ENCODE peak calls at places on chromosomes 1 and 21, in seven cellular contexts. H, E, X, U, C, S and F are unnamed samples.

GRCh38 chr21:34888569-34889286 is 160.4 kb downstream of the RUNX1 start:
- DNase-seq in H (peak), U (peak), C (peak), S (peak), X (peak), E (peak), F (peak)

GRCh38 chr21:42437786-42438185 is 34.1 kb downstream of the UBASH3A start:
- DNase-seq in U (no peak), X (no peak), S (no peak), E (no peak), C (no peak), H (no peak), F (no peak)

GRCh38 chr1:145977486-145978476 is 13.3 kb downstream of the POLR3GL start:
- DNase-seq in X (peak), U (peak), H (peak), S (peak), C (peak), E (peak), F (peak)

GRCh38 chr1:90417139-90417538 is 300.0 kb downstream of the BARHL2 start:
- DNase-seq in E (no peak), U (no peak), C (no peak), S (no peak), X (no peak), H (no peak), F (no peak)

GRCh38 chr1:8004803-8005573 is 21.1 kb downstream of the ERRFI1 start:
- DNase-seq in E (no peak), S (peak), H (peak), U (peak), X (peak), C (peak), F (peak)

GRCh38 chr21:41752231-41752681 is 14.6 kb downstream of the RIPK4 start:
- DNase-seq in C (no peak), X (no peak), H (no peak), E (no peak), U (no peak), S (no peak), F (no peak)

GRCh38 chr1:93827633-93828436 is 51.2 kb downstream of the DNTTIP2 start:
- DNase-seq in H (no peak), E (no peak), U (no peak), C (no peak), X (no peak), S (no peak), F (no peak)

GRCh38 chr1:17912491-17912890 is 157.4 kb downstream of the ACTL8 start:
- DNase-seq in U (no peak), H (no peak), S (no peak), C (no peak), E (no peak), X (no peak), F (no peak)

GRCh38 chr1:199861020-199861795 is 166.3 kb upstream of the NR5A2 start:
- DNase-seq in C (no peak), U (no peak), E (no peak), X (no peak), S (no peak), H (no peak), F (no peak)

GRCh38 chr1:42966688-42967609 is 8.3 kb upstream of the SLC2A1 start:
- DNase-seq in X (peak), C (peak), S (no peak), E (no peak), H (no peak), U (peak), F (no peak)

GRCh38 chr1:235142991-235143390 is 14.4 kb upstream of the TOMM20 start:
- DNase-seq in H (no peak), X (no peak), S (no peak), U (no peak), C (no peak), E (no peak), F (no peak)

GRCh38 chr1:220300442-220301121 is 28.3 kb upstream of the RAB3GAP2 start:
- DNase-seq in U (peak), E (no peak), S (peak), H (peak), C (peak), X (peak), F (peak)

GRCh38 chr1:56526571-56527174 is 52.7 kb downstream of the PLPP3 start:
- DNase-seq in C (peak), E (no peak), S (no peak), X (no peak), U (no peak), H (no peak), F (no peak)

GRCh38 chr1:12424793-12425192 is 193.2 kb downstream of the DHRS3 start:
- DNase-seq in S (no peak), E (no peak), X (no peak), C (no peak), U (no peak), H (no peak), F (no peak)

GRCh38 chr1:156162430-156163037 is 9.1 kb downstream of the SEMA4A start:
- DNase-seq in E (no peak), X (no peak), C (no peak), S (no peak), U (no peak), H (peak), F (no peak)

GRCh38 chr1:114026797-114027196 is 47.5 kb downstream of the OLFML3 start:
- DNase-seq in X (no peak), S (no peak), H (no peak), E (no peak), C (no peak), U (no peak), F (no peak)

GRCh38 chr21:33443174-33443573 is 36.6 kb downstream of the TMEM50B start:
- DNase-seq in S (no peak), E (no peak), C (no peak), H (no peak), U (no peak), X (no peak), F (no peak)

GRCh38 chr1:179080866-179081695 is 789 bp upstream of the TOR3A start:
- DNase-seq in C (no peak), X (no peak), S (no peak), E (peak), H (no peak), U (no peak), F (no peak)

GRCh38 chr1:47533176-47534039 is 95.6 kb downstream of the FOXD2 start:
- DNase-seq in E (no peak), X (peak), S (peak), C (peak), U (no peak), H (peak), F (peak)

GRCh38 chr1:206456577-206457375 is 13.5 kb upstream of the IKBKE start:
- DNase-seq in E (no peak), H (peak), S (no peak), X (no peak), U (no peak), C (no peak), F (no peak)

GRCh38 chr1:2023187-2023586 is 4.0 kb downstream of the GABRD start:
- DNase-seq in U (no peak), X (no peak), S (no peak), C (no peak), H (no peak), E (no peak), F (no peak)

GRCh38 chr1:5746611-5747427 is 245.4 kb downstream of the NPHP4 start:
- DNase-seq in E (no peak), U (no peak), C (no peak), S (no peak), X (no peak), H (no peak), F (no peak)

GRCh38 chr1:205927247-205927646 is 16.0 kb downstream of the SLC26A9 start:
- DNase-seq in C (no peak), U (no peak), E (no peak), X (no peak), S (no peak), H (no peak), F (no peak)

GRCh38 chr1:234065794-234066447 is 161.4 kb downstream of the SLC35F3 start:
- DNase-seq in E (peak), S (peak), X (peak), C (peak), U (peak), H (peak), F (no peak)

GRCh38 chr1:27668121-27668807 is 3.7 kb downstream of the IFI6 start:
- DNase-seq in U (no peak), X (no peak), C (peak), E (no peak), H (no peak), S (no peak), F (peak)

GRCh38 chr1:24275510-24275909 is 43.6 kb upstream of the GRHL3 start:
- DNase-seq in E (no peak), C (no peak), U (no peak), S (no peak), H (no peak), X (no peak), F (no peak)

GRCh38 chr21:45004059-45004422 is 64.2 kb downstream of the SLX9 start:
- DNase-seq in E (no peak), C (peak), X (no peak), S (peak), U (no peak), H (no peak), F (no peak)

GRCh38 chr1:77467196-77467595 is 185.4 kb downstream of the AK5 start:
- DNase-seq in H (no peak), S (no peak), U (no peak), X (no peak), C (no peak), E (no peak), F (no peak)

GRCh38 chr21:41397416-41397815 is 28.6 kb upstream of the MX1 start:
- DNase-seq in H (no peak), U (no peak), S (no peak), C (no peak), E (no peak), X (no peak), F (peak)

GRCh38 chr1:185533596-185533995 is 200.6 kb upstream of the HMCN1 start:
- DNase-seq in C (no peak), S (no peak), H (no peak), U (no peak), E (no peak), X (no peak), F (no peak)

GRCh38 chr1:226679303-226679702 is 59.8 kb downstream of the ITPKB start:
- DNase-seq in X (no peak), C (no peak), H (no peak), S (no peak), U (no peak), E (no peak), F (no peak)
- H3K27ac ChIP-seq in X (peak), C (peak), H (peak), S (peak), U (peak), E (peak), F (peak)

GRCh38 chr1:22442212-22442894 is 9.3 kb upstream of the ZBTB40 start:
- DNase-seq in H (no peak), C (no peak), U (no peak), S (no peak), E (no peak), X (no peak), F (no peak)
- H3K27ac ChIP-seq in H (no peak), C (no peak), U (no peak), S (no peak), E (no peak), X (no peak), F (no peak)

GRCh38 chr21:31557956-31558838 is 101.3 kb upstream of the SOD1 start:
- DNase-seq in X (no peak), U (no peak), H (no peak), C (peak), E (no peak), S (no peak), F (no peak)

GRCh38 chr21:31558839-31559367 is 100.6 kb upstream of the SOD1 start:
- DNase-seq in U (peak), C (peak), E (peak), H (peak), S (peak), X (peak), F (peak)

GRCh38 chr21:31556662-31557061 is 102.8 kb upstream of the SOD1 start:
- DNase-seq in E (no peak), X (no peak), H (no peak), S (no peak), C (no peak), U (no peak), F (no peak)

GRCh38 chr21:31555741-31556191 is 103.7 kb upstream of the SOD1 start:
- DNase-seq in S (no peak), X (no peak), H (no peak), C (no peak), E (no peak), U (no peak), F (no peak)

DNA sequence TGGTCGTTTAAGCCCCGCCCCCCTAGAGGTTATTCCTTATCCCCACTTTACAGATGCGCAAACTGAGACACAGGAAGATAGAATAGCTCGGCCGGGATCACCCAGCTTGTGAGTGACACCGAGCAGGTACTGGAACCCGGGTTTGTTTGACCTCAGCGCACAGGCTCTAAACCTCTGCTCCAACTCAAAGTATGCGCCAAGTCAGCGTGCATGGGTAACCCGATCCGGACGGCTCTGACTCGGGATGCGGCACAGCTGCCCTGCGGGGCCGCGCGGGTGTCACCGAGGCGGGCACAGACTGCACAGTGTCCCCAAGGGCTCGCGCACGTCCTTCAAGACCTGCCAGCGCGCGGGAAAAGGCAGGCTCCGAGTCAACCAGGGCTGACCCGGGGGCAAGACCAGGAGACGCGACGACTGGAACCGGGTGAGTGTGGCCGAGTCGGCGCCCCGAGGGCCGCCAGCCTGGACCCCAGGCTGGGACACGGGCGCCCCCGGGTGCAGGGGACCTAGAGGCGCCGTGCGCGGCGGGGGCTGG is 102.0 kb upstream of the SOD1 start:
- DNase-seq in E (no peak), S (no peak), X (no peak), U (no peak), H (no peak), C (no peak), F (no peak)
- H3K27ac ChIP-seq in E (no peak), S (no peak), X (no peak), U (no peak), H (no peak), C (no peak), F (no peak)

DNA sequence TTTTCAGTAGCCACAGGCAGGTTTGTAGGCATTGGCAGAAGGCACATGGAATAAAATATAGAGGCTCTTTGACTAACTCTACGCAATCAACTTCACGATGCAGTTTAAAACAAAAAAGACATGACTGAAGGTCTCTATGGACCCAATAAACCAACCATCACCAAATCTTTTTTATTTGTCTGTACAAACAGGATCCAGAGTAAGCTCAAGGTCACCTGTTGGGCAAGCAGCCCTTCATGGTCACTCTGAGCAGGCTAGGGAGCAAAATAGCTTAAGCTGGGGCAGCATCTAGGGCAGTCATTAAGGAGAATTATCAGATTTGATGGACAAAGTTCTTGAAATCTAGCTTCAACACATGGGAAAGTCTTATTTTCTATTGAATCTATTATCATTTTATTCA is 26.8 kb upstream of the PROX1 start:
- DNase-seq in S (no peak), U (no peak), C (no peak), X (no peak), H (no peak), E (no peak), F (no peak)
- H3K27ac ChIP-seq in S (no peak), U (no peak), C (no peak), X (no peak), H (no peak), E (no peak), F (no peak)